ENCODE peak calls at places on chromosomes 12 and 14, in five cellular contexts. K, C, E, Z and Y are unnamed samples.

GRCh38 chr12:6390084-6390799 is 6.3 kb downstream of the LTBR start:
- DNase-seq in E (no peak), K (no peak), Z (no peak), C (no peak), Y (no peak)

GRCh38 chr12:9372202-9372601 is 164.0 kb upstream of the PZP start:
- DNase-seq in Z (no peak), K (no peak), C (no peak), E (no peak), Y (no peak)

GRCh38 chr12:111448266-111448830 is 42.6 kb downstream of the SH2B3 start:
- DNase-seq in Z (no peak), C (no peak), E (no peak), K (no peak), Y (peak; percentile 21)

GRCh38 chr12:5718680-5719079 is 226.4 kb downstream of the ANO2 start:
- DNase-seq in E (no peak), K (no peak), C (no peak), Z (peak; percentile 8), Y (no peak)

GRCh38 chr12:116876151-116876869 is 4.9 kb downstream of the HRK start:
- DNase-seq in E (no peak), K (peak; percentile 67), C (no peak), Z (no peak), Y (no peak)

GRCh38 chr12:121673013-121673441 is 3.6 kb upstream of the MORN3 start:
- DNase-seq in E (no peak), K (peak; percentile 39), Z (no peak), C (no peak), Y (no peak)

GRCh38 chr12:120474092-120474960 is 4.8 kb upstream of the SRSF9 start:
- DNase-seq in C (peak; percentile 75), E (no peak), K (no peak), Z (peak; percentile 92), Y (no peak)

GRCh38 chr14:64684091-64684490 is 20.1 kb upstream of the PLEKHG3 start:
- DNase-seq in K (no peak), Z (no peak), E (no peak), C (no peak), Y (no peak)

GRCh38 chr14:73467800-73468199 is 9.5 kb upstream of the NUMB start:
- DNase-seq in K (no peak), E (no peak), Z (no peak), C (no peak), Y (no peak)

GRCh38 chr14:74083784-74084276 is 423 bp downstream of the ALDH6A1 start:
- DNase-seq in Z (peak; percentile 5), C (no peak), K (no peak), E (no peak), Y (no peak)

GRCh38 chr12:28883406-28883997 is 265.6 kb upstream of the FAR2 start:
- DNase-seq in C (no peak), K (no peak), Z (no peak), E (no peak), Y (no peak)

GRCh38 chr14:63287661-63288483 is 30.9 kb downstream of the GPHB5 start:
- DNase-seq in Z (no peak), K (no peak), C (no peak), E (no peak), Y (no peak)

GRCh38 chr14:101595349-101595748 is 34.1 kb downstream of the DIO3 start:
- DNase-seq in Z (no peak), K (no peak), E (no peak), C (no peak), Y (no peak)

GRCh38 chr12:20367731-20368652 is at the start of gene PDE3A:
- DNase-seq in K (peak; percentile 84), E (peak; percentile 86), C (peak; percentile 42), Z (peak; percentile 72), Y (no peak)

GRCh38 chr14:101124860-101125259 is 221.3 kb upstream of the RTL1 start:
- DNase-seq in E (no peak), C (no peak), Z (no peak), K (no peak), Y (peak; percentile 26)

GRCh38 chr12:131698286-131698685 is 12.6 kb upstream of the SFSWAP start:
- DNase-seq in C (no peak), Z (no peak), K (no peak), E (no peak), Y (no peak)

GRCh38 chr12:95002754-95003153 is 743 bp downstream of the NDUFA12 start:
- DNase-seq in C (no peak), Z (no peak), K (no peak), E (no peak), Y (no peak)